ENCODE peak calls at places on chromosome 21, in four cellular contexts. S, E, C and D are unnamed samples.

GRCh38 chr21:14864211-14865021 is 200.4 kb downstream of the NRIP1 start:
- DNase-seq in C (peak), S (peak), E (no peak), D (peak)

GRCh38 chr21:17578162-17578561 is 34.5 kb downstream of the BTG3 start:
- DNase-seq in C (no peak), S (no peak), E (no peak), D (no peak)

GRCh38 chr21:42525228-42525604 is 11.6 kb downstream of the SLC37A1 start:
- DNase-seq in E (no peak), C (no peak), S (no peak), D (no peak)

GRCh38 chr21:29166853-29167252 is 36.4 kb downstream of the MAP3K7CL start:
- DNase-seq in C (peak), E (no peak), S (no peak), D (no peak)

GRCh38 chr21:17386498-17386897 is 126.3 kb upstream of the CXADR start:
- DNase-seq in E (no peak), S (no peak), C (no peak), D (no peak)

GRCh38 chr21:25409992-25410391 is 197.3 kb downstream of the MRPL39 start:
- DNase-seq in S (no peak), E (no peak), C (no peak), D (no peak)

GRCh38 chr21:26077523-26077922 is 93.0 kb downstream of the APP start:
- DNase-seq in S (no peak), E (no peak), C (peak), D (no peak)

GRCh38 chr21:41326414-41327080 is 9.9 kb downstream of the FAM3B start:
- DNase-seq in C (no peak), E (no peak), S (no peak), D (no peak)

GRCh38 chr21:22791986-22792560 is 1793.9 kb downstream of the NCAM2 start:
- DNase-seq in C (peak), E (no peak), S (peak), D (peak)

GRCh38 chr21:29715089-29715488 is 224.7 kb downstream of the GRIK1 start:
- DNase-seq in S (no peak), E (no peak), C (no peak), D (no peak)

GRCh38 chr21:29730281-29730680 is 209.5 kb downstream of the GRIK1 start:
- DNase-seq in S (no peak), E (no peak), C (no peak), D (no peak)

GRCh38 chr21:41302976-41303375 is 13.6 kb upstream of the FAM3B start:
- DNase-seq in C (no peak), S (no peak), E (no peak), D (no peak)

GRCh38 chr21:35381743-35382310 is 332.7 kb upstream of the RUNX1 start:
- DNase-seq in S (no peak), E (no peak), C (no peak), D (no peak)

GRCh38 chr21:35382696-35383095 is 333.6 kb upstream of the RUNX1 start:
- DNase-seq in S (no peak), E (no peak), C (no peak), D (no peak)

GRCh38 chr21:35390013-35390776 is 341.1 kb upstream of the RUNX1 start:
- DNase-seq in E (no peak), C (peak), S (no peak), D (peak)

GRCh38 chr21:35384375-35384774 is 335.3 kb upstream of the RUNX1 start:
- DNase-seq in E (no peak), S (no peak), C (no peak), D (no peak)

DNA sequence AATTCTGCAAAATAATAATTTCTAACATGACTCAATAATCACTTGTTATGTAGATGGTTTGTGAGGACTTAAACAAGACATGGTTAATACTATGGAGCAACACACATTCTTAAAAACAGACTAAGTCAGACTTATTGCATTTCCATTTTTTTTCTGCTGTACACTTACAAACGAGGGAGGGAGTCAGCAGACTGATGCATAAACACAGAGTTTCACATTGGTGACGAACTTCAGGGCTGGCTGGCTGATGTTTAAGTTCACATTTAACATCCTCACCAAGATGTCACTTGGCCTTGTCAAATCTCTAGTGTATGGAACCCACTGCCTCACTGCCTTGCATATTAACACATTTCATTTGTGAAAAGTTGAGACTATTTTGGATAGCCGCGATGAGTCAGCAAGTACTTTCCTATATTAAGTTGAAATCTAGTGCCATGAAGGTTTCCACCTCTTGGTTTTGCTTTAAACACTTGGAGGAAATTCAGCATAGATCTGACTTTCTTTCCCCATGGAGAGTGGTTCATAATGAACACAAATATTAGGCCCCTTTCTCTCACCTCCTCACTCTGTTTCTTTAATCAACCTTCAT is 337.5 kb upstream of the RUNX1 start:
- DNase-seq in E (no peak), C (no peak), S (no peak), D (no peak)
- TF ChIP-seq CTCF in E (no peak), C (no peak), S (no peak), D (no peak)

DNA sequence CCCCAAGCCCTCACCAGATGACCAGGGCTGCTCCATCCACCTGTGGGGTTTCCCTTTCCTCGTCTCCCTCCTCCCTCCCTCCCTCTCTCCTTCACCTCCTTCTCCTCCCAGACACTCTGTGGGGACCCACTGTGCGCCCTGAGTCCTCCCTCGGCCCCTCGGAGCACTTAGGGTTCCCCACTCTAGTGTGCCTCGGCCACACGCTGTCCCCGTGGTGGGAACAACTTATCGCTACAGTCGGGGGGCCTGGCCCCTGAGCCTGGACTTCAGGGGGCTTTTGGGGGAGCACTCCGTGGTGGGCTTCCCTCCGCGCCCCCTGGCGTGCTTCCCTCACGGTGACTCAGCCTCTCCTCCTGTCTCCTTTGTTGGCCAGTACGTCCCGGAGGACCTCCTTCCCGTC is 27.5 kb downstream of the CSTB start:
- DNase-seq in S (no peak), C (no peak), E (no peak), D (no peak)
- TF ChIP-seq CTCF in S (no peak), C (no peak), E (no peak), D (no peak)

DNA sequence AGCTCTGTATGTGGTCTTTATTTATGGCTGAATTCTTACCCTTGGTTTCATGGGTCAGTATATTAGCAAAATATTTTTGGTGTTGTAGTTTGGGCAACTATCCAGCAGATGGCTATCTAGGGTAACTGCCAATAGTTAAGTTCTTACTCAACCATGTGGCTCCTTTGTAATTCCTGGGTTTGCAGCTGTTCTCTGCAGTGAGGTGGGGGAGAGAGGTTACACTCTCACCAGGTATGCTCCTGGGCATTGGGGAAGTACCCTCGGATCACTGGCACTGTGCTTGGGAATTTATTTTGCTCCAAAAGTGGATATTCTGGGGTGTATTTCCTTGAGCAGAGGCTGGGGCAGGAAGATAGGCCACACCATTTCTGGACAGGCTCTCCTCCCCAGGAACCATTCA is 436.7 kb upstream of the TMPRSS15 start:
- DNase-seq in S (no peak), E (peak), C (no peak), D (peak)
- TF ChIP-seq CTCF in S (no peak), E (peak), C (peak), D (peak)

GRCh38 chr21:39911286-39911685 is 44.0 kb downstream of the PCP4 start:
- DNase-seq in S (no peak), C (no peak), E (no peak), D (no peak)
- TF ChIP-seq CTCF in S (no peak), C (no peak), E (peak), D (no peak)

GRCh38 chr21:45554477-45555175 is 12.4 kb upstream of the SLC19A1 start:
- DNase-seq in C (peak), S (peak), E (peak), D (peak)

GRCh38 chr21:45555251-45555556 is 13.0 kb upstream of the SLC19A1 start:
- DNase-seq in E (no peak), C (peak), S (no peak), D (no peak)

GRCh38 chr21:45556645-45557601 is 14.7 kb upstream of the SLC19A1 start:
- DNase-seq in C (no peak), E (no peak), S (no peak), D (no peak)

GRCh38 chr21:45556302-45556644 is 14.0 kb upstream of the SLC19A1 start:
- DNase-seq in C (no peak), E (no peak), S (no peak), D (no peak)

GRCh38 chr21:45555557-45556301 is 13.5 kb upstream of the SLC19A1 start:
- DNase-seq in C (peak), S (no peak), E (peak), D (peak)
- TF ChIP-seq CTCF in C (peak), S (peak), E (peak), D (peak)

DNA sequence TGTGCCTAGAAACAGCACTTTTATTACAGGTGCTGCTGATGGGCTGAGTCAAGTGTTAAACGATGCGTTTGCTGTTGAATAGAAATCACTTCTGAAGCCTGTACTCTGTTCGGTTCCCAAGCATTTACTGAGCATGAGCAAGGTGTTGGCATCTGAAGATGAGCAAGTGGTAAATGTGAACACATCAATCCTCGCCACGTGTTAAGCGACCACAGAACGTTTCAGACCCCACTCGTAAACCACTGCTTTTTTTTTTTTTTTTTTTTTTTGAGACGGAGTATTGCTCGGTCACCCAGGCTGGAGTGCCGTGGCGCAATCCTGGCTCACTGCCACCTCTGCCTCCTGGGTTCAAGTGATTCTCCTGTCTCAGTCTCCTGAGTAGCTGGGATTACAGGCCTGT is 241.2 kb downstream of the SETD4 start:
- DNase-seq in C (no peak), E (no peak), S (no peak), D (no peak)
- TF ChIP-seq CTCF in C (no peak), E (no peak), S (no peak), D (no peak)

DNA sequence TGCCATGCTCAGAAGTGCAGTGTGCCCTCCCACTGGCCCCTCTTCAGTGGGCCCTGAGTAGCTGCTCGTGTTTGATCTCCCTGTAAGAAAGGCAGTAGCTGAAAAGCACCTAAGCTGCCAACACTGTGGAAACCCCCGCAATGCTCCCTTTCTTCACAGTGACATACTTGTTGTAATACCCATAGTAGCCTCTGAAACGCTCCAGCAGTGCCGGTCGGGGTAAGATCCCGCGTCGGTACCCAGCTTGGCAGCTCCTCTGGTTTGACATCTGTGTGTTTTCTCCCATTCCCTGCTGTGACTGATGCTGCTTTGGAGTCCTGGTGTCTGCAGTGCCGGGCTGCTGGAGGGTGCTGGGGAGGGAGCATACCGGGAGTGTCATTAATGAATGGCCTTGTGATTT is 3.6 kb downstream of the CHAF1B start:
- DNase-seq in E (no peak), S (no peak), C (peak), D (no peak)
- TF ChIP-seq CTCF in E (peak), S (no peak), C (no peak), D (no peak)

GRCh38 chr21:32887026-32887425 is 115.5 kb upstream of the PAXBP1 start:
- DNase-seq in E (no peak), S (no peak), C (no peak), D (no peak)

GRCh38 chr21:32881458-32881857 is 109.9 kb upstream of the PAXBP1 start:
- DNase-seq in E (no peak), S (no peak), C (no peak), D (no peak)

GRCh38 chr21:32888971-32889370 is 117.4 kb upstream of the PAXBP1 start:
- DNase-seq in E (no peak), C (no peak), S (no peak), D (no peak)

GRCh38 chr21:32886339-32886738 is 114.8 kb upstream of the PAXBP1 start:
- DNase-seq in S (no peak), C (no peak), E (no peak), D (peak)

GRCh38 chr21:32884062-32884461 is 112.5 kb upstream of the PAXBP1 start:
- DNase-seq in S (no peak), C (no peak), E (peak), D (no peak)
- TF ChIP-seq CTCF in S (no peak), C (no peak), E (no peak), D (no peak)

GRCh38 chr21:45098867-45099266 is 24.5 kb downstream of the ADARB1 start:
- DNase-seq in S (no peak), C (peak), E (no peak), D (peak)
- TF ChIP-seq CTCF in S (peak), C (peak), E (peak), D (peak)